ENCODE peak calls at places on chromosome 7, in nine cellular contexts. O is fibroblast of lung, B is upper lobe of left lung, P is epithelial cell of esophagus, W is Panc1, L is cardiac fibroblast, K is transverse colon, Z is A549, D is fibroblast of pulmonary artery. N is an unnamed sample.

GRCh38 chr7:45469103-45469502 is 105.1 kb upstream of the ADCY1 start:
- DNase-seq in O (no peak), B (no peak), P (peak), W (no peak), L (peak), K (no peak), Z (no peak), D (no peak), N (no peak)

GRCh38 chr7:7732566-7733290 is 14.3 kb upstream of the RPA3 start:
- DNase-seq in O (peak), B (no peak), P (no peak), W (no peak), L (peak), K (no peak), Z (no peak), D (peak), N (peak)

GRCh38 chr7:147405621-147406020 is 1184.9 kb upstream of the C7orf33 start:
- DNase-seq in O (no peak), B (no peak), P (no peak), W (no peak), L (no peak), K (no peak), Z (no peak), D (no peak), N (no peak)

GRCh38 chr7:138889566-138889965 is 91.6 kb upstream of the ATP6V0A4 start:
- DNase-seq in O (peak), B (no peak), P (peak), W (no peak), L (peak), K (no peak), Z (no peak), D (peak), N (peak)

GRCh38 chr7:90322837-90323236 is 1.7 kb upstream of the FAM237B start:
- DNase-seq in O (no peak), B (no peak), P (no peak), W (no peak), L (no peak), K (no peak), Z (no peak), D (no peak), N (no peak)

GRCh38 chr7:109545686-109546085 is 976.0 kb downstream of the DNAJB9 start:
- DNase-seq in O (no peak), B (no peak), P (peak), W (no peak), L (no peak), K (no peak), Z (no peak), D (no peak), N (no peak)

GRCh38 chr7:77284005-77284404 is 84.4 kb upstream of the FGL2 start:
- DNase-seq in O (no peak), B (no peak), P (no peak), W (no peak), L (no peak), K (no peak), Z (no peak), D (no peak), N (no peak)

GRCh38 chr7:135320277-135320676 is 86.6 kb downstream of the STRA8 start:
- DNase-seq in O (peak), B (peak), P (peak), W (no peak), L (peak), K (peak), Z (no peak), D (peak), N (peak)

GRCh38 chr7:44381494-44382220 is 56.3 kb upstream of the CAMK2B start:
- DNase-seq in O (no peak), B (no peak), P (no peak), W (no peak), L (no peak), K (no peak), Z (no peak), D (no peak), N (no peak)

DNA sequence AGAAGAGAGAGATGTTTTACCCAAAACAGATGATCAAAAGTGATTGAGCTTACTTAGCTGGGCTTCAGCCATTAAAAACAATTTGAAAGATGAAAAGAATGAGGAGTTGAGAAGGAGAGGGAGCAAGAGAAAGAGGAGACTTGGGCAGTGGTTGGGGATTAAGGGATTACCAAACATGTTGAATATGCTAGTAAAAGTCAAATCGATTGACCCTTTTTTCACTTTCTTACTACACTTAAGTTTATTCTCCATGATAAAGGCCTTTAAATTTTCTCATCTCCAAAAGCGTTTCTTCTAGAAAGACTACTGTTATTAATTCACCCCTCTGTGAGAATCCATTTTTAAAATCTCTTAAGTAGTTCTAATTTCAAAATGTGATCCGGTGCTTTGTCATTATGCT is 1254.0 kb upstream of the PHF14 start:
- DNase-seq in O (no peak), B (no peak), P (no peak), W (no peak), L (no peak), K (no peak), Z (no peak), D (no peak), N (no peak)
- TF ChIP-seq CTCF in O (no peak), B (no peak), P (no peak), W (no peak), L (no peak), K (no peak), Z (no peak), D (no peak), N (no peak)

GRCh38 chr7:29826530-29826822 is 20.2 kb downstream of the WIPF3 start:
- DNase-seq in O (no peak), B (no peak), P (no peak), W (no peak), L (no peak), K (no peak), Z (no peak), D (no peak), N (no peak)

GRCh38 chr7:29825750-29826529 is 19.6 kb downstream of the WIPF3 start:
- DNase-seq in O (no peak), B (no peak), P (no peak), W (no peak), L (no peak), K (no peak), Z (no peak), D (no peak), N (no peak)

GRCh38 chr7:29831705-29832104 is 25.4 kb downstream of the WIPF3 start:
- DNase-seq in O (no peak), B (no peak), P (no peak), W (no peak), L (no peak), K (no peak), Z (no peak), D (no peak), N (no peak)

GRCh38 chr7:29826904-29827303 is 20.6 kb downstream of the WIPF3 start:
- DNase-seq in O (no peak), B (no peak), P (no peak), W (no peak), L (no peak), K (no peak), Z (no peak), D (no peak), N (no peak)
- H3K4me3 ChIP-seq in O (no peak), B (no peak), P (no peak), W (no peak), L (no peak), K (no peak), Z (no peak), D (no peak), N (no peak)

DNA sequence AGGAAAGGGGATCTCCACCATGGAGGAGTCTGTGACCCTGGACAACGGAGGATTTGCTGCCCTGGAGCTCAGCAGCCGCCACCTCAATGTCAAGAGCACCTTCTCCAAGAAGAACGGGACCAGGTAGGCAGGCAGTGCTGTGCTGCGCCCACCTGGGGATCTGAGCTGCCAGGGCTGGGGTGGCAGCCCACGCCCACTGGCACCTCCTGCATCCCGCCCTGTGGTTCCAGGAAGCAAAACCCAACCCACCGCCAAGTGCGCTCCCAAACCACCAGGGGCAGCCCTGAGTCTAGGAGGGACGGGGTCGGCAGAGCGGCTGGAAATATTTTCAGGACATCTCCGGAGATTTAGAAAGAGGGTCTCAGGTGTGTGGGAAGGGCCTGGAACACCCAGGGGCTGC is 440.3 kb upstream of the FOXK1 start:
- DNase-seq in O (no peak), B (peak), P (no peak), W (no peak), L (no peak), K (no peak), Z (no peak), D (no peak), N (no peak)
- TF ChIP-seq CTCF in O (no peak), B (no peak), P (no peak), W (no peak), L (no peak), K (no peak), Z (no peak), D (no peak), N (no peak)

GRCh38 chr7:1533255-1533568 is 2.7 kb downstream of the MAFK start:
- DNase-seq in O (no peak), B (no peak), P (no peak), W (no peak), L (no peak), K (no peak), Z (no peak), D (no peak), N (peak)

GRCh38 chr7:1531263-1531978 is 919 bp downstream of the MAFK start:
- DNase-seq in O (no peak), B (peak), P (peak), W (no peak), L (peak), K (peak), Z (no peak), D (peak), N (peak)

GRCh38 chr7:1531979-1532455 is 1.5 kb downstream of the MAFK start:
- DNase-seq in O (no peak), B (no peak), P (peak), W (no peak), L (no peak), K (no peak), Z (no peak), D (peak), N (peak)

GRCh38 chr7:1533569-1534329 is 3.2 kb downstream of the MAFK start:
- DNase-seq in O (peak), B (peak), P (peak), W (peak), L (peak), K (peak), Z (peak), D (peak), N (peak)

DNA sequence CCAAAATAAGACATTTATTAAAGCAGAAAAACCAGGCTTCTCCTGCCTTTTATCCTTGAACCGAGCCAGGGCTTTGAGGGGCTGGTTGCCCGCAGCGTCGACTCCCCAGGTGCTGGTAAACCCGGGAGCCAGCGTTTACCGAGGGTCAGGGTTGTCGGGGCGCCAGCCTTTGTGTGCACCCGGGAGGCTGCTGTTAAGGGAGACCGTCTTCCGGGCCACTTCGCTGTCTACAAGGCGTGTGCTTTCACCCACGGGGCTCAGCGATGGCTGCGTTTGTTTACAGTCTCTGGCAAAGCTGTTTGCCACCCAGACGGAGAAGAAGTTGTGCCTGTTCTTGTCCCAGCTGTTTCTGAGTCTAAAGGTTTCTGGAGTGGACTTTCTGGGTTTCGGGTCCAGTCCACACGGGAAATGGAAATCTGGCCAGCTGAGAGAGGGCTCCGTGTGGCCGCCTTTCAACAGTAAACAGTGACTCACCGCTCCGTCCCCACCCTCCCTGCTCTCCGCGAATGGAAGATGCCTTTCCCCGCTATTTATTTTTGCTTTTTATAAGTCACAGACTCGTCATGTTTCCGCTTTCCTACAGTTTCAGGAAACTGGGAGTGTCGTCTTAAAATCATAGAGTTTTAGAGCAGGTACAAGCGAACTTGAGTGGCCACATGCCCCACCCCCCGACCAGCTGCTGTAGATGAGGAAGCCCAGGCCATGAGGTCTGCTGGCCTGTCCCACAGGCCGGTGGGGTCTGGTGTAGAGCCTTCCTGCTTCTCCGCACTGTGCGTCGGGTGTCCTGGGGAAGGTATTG is 2.2 kb downstream of the MAFK start:
- DNase-seq in O (peak), B (peak), P (peak), W (peak), L (peak), K (peak), Z (peak), D (peak), N (peak)
- H3K4me3 ChIP-seq in O (peak), B (peak), P (peak), W (peak), L (peak), K (peak), Z (peak), D (peak), N (peak)

GRCh38 chr7:102189756-102190155 is 96.9 kb upstream of the SH2B2 start:
- DNase-seq in O (no peak), B (no peak), P (no peak), W (no peak), L (no peak), K (no peak), Z (no peak), D (no peak), N (no peak)

GRCh38 chr7:102182016-102182415 is 104.7 kb upstream of the SH2B2 start:
- DNase-seq in O (no peak), B (no peak), P (no peak), W (no peak), L (no peak), K (no peak), Z (no peak), D (no peak), N (no peak)

GRCh38 chr7:102184303-102184702 is 102.4 kb upstream of the SH2B2 start:
- DNase-seq in O (no peak), B (no peak), P (no peak), W (no peak), L (no peak), K (no peak), Z (no peak), D (no peak), N (no peak)

GRCh38 chr7:102185796-102186195 is 100.9 kb upstream of the SH2B2 start:
- DNase-seq in O (no peak), B (no peak), P (no peak), W (no peak), L (no peak), K (no peak), Z (no peak), D (no peak), N (no peak)

DNA sequence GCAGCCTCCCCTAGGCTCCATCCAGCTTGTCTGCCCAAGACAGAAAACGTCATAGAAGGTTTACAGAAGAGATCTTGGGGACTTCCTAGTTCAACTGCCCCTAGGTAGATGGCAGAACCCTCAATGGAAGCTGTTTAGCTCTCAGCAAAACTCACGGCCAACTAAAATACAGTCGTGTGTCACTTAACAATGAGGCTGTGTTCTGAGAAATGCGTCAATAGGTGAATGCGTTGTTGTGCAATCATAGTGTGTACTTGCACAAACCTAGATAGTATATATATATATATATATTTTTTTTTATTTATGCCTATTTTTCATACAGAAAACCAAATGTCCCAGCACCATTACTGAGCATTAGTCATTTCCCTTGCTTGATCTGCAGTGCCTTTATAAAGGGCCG is 100.4 kb upstream of the SH2B2 start:
- DNase-seq in O (no peak), B (no peak), P (peak), W (no peak), L (no peak), K (no peak), Z (no peak), D (peak), N (no peak)
- TF ChIP-seq CTCF in O (no peak), B (no peak), P (no peak), W (no peak), L (no peak), K (no peak), Z (no peak), D (no peak), N (no peak)

GRCh38 chr7:105707967-105708580 is 126.8 kb upstream of the EFCAB10 start:
- DNase-seq in O (no peak), B (no peak), P (no peak), W (no peak), L (peak), K (no peak), Z (no peak), D (no peak), N (no peak)

GRCh38 chr7:105708681-105709080 is 127.4 kb upstream of the EFCAB10 start:
- DNase-seq in O (no peak), B (no peak), P (no peak), W (no peak), L (no peak), K (no peak), Z (no peak), D (no peak), N (no peak)

GRCh38 chr7:105715528-105715927 is 134.2 kb upstream of the EFCAB10 start:
- DNase-seq in O (no peak), B (no peak), P (no peak), W (no peak), L (no peak), K (no peak), Z (no peak), D (no peak), N (no peak)

GRCh38 chr7:105713488-105714465 is 132.5 kb upstream of the EFCAB10 start:
- DNase-seq in O (no peak), B (no peak), P (peak), W (no peak), L (peak), K (no peak), Z (no peak), D (peak), N (peak)

DNA sequence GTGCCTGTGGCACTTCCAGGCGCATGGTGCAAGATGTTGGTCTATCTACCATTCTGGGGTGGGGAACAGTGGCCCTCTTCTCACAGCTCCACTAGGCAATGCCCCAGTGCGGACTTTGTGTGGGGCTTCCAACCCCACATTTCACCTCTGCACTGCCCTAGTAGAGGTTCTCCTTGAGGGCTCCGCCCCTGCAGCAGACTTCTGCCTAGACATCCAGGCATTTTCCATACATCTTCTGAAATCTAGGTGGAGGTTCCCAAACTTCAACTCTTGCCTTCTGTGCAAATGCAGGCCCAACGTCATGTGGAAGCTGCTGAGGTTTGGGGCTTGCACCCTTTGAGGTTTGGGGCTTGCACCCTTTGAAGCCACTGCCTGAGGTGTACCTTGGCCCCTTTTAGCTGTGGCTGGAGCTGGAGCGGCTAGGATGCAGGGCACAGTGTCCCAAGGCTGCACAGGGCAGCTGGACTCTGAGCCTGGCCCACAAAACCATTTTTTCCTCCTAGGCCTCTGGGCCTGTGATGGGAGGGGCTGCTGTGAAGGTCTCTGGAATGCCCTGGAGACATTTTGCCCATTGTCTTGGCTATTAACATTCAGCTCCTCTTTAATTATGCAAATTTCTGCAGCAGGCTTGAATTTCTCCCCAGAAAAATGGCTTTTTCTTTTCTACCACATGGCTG is 130.6 kb upstream of the EFCAB10 start:
- DNase-seq in O (no peak), B (no peak), P (no peak), W (no peak), L (no peak), K (no peak), Z (no peak), D (no peak), N (no peak)
- H3K4me3 ChIP-seq in O (no peak), B (no peak), P (no peak), W (no peak), L (no peak), K (no peak), Z (no peak), D (no peak), N (no peak)

GRCh38 chr7:289756-290553 is at the start of gene FOXL3:
- DNase-seq in O (no peak), B (no peak), P (no peak), W (no peak), L (no peak), K (no peak), Z (no peak), D (no peak), N (no peak)

GRCh38 chr7:292826-293225 is 2.9 kb downstream of the FOXL3 start:
- DNase-seq in O (no peak), B (no peak), P (no peak), W (no peak), L (no peak), K (no peak), Z (no peak), D (no peak), N (no peak)

GRCh38 chr7:290554-291301 is 758 bp downstream of the FOXL3 start:
- DNase-seq in O (no peak), B (no peak), P (no peak), W (no peak), L (no peak), K (peak), Z (no peak), D (no peak), N (no peak)

GRCh38 chr7:289209-289755 is 688 bp upstream of the FOXL3 start:
- DNase-seq in O (no peak), B (no peak), P (no peak), W (no peak), L (no peak), K (no peak), Z (no peak), D (no peak), N (no peak)

GRCh38 chr7:291302-292092 is 1.5 kb downstream of the FOXL3 start:
- DNase-seq in O (no peak), B (no peak), P (no peak), W (no peak), L (no peak), K (no peak), Z (no peak), D (no peak), N (no peak)
- TF ChIP-seq CTCF in O (no peak), B (no peak), P (no peak), W (no peak), L (no peak), K (no peak), Z (no peak), D (no peak), N (no peak)

GRCh38 chr7:86252406-86252805 is 391.3 kb upstream of the GRM3 start:
- DNase-seq in O (no peak), B (no peak), P (no peak), W (no peak), L (no peak), K (no peak), Z (no peak), D (no peak), N (no peak)

DNA sequence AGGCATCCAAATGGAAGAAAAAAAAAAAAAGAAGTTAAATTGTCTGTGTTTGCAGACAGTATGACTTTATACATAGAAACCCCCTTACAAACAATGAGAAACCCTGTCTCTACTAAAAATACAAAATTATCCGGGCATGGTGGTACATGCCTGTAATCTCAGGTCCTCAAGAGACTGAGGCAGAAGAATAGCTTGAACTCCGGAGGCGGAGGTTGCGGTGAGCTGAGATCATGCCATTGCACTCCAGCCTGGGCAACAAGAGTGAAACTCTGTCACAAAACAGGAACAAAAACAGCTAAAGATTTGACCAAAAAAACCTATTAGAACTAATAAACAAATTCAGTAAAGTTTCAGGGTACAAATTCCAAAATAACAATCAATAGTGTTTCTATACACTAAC is 385.8 kb upstream of the GRM3 start:
- DNase-seq in O (no peak), B (no peak), P (no peak), W (no peak), L (no peak), K (no peak), Z (no peak), D (no peak), N (no peak)
- H3K4me3 ChIP-seq in O (no peak), B (no peak), P (no peak), W (no peak), L (no peak), K (no peak), Z (no peak), D (no peak), N (no peak)